ENCODE peak calls at places on chromosomes 7 and 10, in seven cellular contexts. C is HepG2, J is sigmoid colon, M is A549, P is esophagus muscularis mucosa, N is stomach, W is ovary. Z is an unnamed sample.

GRCh38 chr7:66696774-66697191 is 43.8 kb upstream of the RABGEF1 start:
- DNase-seq in P (no peak), J (no peak), M (peak), C (peak), N (no peak), W (no peak), Z (no peak)

GRCh38 chr10:49518982-49519578 is 19.8 kb downstream of the ERCC6 start:
- DNase-seq in M (peak), P (no peak), J (no peak), C (peak), N (no peak), W (no peak), Z (no peak)

GRCh38 chr7:151379193-151379520 is 30.7 kb downstream of the WDR86 start:
- DNase-seq in C (no peak), W (no peak), M (no peak), P (no peak), N (no peak), J (no peak), Z (no peak)

GRCh38 chr7:133428876-133429275 is 176.0 kb downstream of the EXOC4 start:
- DNase-seq in P (no peak), J (no peak), W (no peak), C (no peak), N (no peak), M (no peak), Z (no peak)

GRCh38 chr10:123301077-123301875 is 147.1 kb downstream of the BUB3 start:
- DNase-seq in M (no peak), C (no peak), J (no peak), W (no peak), P (no peak), N (no peak), Z (no peak)

GRCh38 chr7:157771689-157772088 is 434.9 kb downstream of the DNAJB6 start:
- DNase-seq in W (no peak), P (no peak), M (no peak), N (no peak), C (no peak), J (no peak), Z (no peak)

GRCh38 chr10:131651674-131652093 is 249.1 kb upstream of the PPP2R2D start:
- DNase-seq in M (no peak), P (no peak), W (no peak), C (no peak), J (no peak), N (peak), Z (no peak)

GRCh38 chr7:29459591-29459990 is 104.0 kb upstream of the PRR15 start:
- DNase-seq in J (no peak), M (no peak), P (no peak), N (no peak), C (no peak), W (no peak), Z (no peak)

GRCh38 chr7:141244466-141244865 is 170.6 kb downstream of the TMEM178B start:
- DNase-seq in M (no peak), C (no peak), W (no peak), J (no peak), N (no peak), P (no peak), Z (no peak)
- TF ChIP-seq EP300 in M (no peak), C (no peak), W (no peak), J (no peak), N (no peak), P (no peak), Z (no peak)

DNA sequence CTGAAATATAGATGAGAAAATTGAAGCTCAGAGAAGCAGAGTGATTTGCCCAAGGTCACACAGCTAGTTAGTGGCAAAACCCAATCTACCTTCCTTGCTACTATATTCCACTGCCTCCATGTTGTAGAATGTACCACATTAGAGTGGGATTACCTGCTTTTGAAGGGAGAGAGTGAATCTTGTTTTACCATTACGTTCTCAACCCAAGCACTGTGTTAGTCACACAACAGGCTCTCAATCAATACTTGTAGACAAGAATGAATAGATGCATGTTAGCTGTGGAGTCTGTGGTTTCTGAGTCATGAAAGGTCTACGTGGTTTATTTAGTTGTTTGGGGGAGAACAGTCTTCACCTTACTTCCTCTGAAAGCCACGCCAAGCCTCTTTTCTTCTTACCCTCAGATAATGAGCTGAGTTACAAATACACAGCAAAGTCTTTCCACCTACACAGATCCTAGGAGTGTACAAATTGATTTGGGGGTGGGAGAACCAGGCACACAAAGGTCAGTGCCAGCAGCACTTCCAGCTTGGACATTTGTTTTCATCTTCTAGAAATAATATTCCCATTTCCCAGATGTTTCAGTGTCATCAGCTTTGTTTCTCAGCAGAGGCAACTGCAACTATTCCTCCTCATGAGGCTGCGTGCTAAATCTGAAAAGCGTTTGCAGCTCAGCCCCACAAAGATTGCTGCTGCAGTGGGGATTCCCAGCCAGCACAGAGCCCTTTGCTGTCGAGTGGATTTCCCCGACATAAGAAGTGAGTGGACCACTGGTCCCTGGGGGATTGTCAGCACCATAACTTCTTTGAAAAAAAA is 71.5 kb upstream of the ADO start:
- DNase-seq in N (no peak), J (no peak), W (no peak), P (no peak), M (no peak), C (no peak), Z (no peak)
- TF ChIP-seq EP300 in N (no peak), J (no peak), W (no peak), P (no peak), M (no peak), C (no peak), Z (no peak)

DNA sequence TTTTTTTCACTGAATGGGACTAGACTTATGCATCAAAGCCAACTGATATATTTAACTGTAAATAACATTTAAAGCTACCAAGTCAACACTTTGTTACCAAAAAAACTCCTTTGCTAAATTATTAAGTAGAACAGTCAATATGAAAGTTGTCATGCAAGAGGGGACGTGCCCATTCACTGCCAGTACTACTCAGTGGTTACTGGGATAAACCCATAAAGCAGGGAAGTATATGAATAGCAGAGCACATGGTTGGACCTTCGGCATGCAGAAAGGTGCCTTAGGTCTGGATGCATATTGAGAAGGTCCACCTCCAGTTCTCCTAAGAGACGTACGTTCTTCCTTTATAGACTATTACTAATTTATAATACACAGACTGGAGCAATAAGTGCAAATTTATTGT is 120.1 kb downstream of the SVOPL start:
- DNase-seq in N (no peak), W (no peak), P (no peak), C (no peak), M (no peak), J (no peak), Z (no peak)
- TF ChIP-seq EP300 in N (no peak), W (no peak), P (no peak), C (no peak), M (no peak), J (no peak), Z (no peak)

GRCh38 chr10:35552622-35553342 is 52.4 kb upstream of the GJD4 start:
- DNase-seq in J (no peak), C (no peak), M (no peak), P (peak), N (no peak), W (no peak), Z (no peak)

GRCh38 chr10:35554461-35555056 is 50.6 kb upstream of the GJD4 start:
- DNase-seq in M (no peak), C (no peak), W (no peak), P (peak), J (no peak), N (no peak), Z (no peak)

GRCh38 chr10:35559416-35559815 is 45.7 kb upstream of the GJD4 start:
- DNase-seq in J (no peak), W (no peak), P (no peak), M (no peak), N (no peak), C (no peak), Z (no peak)

GRCh38 chr10:35554036-35554435 is 51.1 kb upstream of the GJD4 start:
- DNase-seq in N (no peak), C (no peak), J (no peak), M (no peak), P (peak), W (no peak), Z (no peak)

DNA sequence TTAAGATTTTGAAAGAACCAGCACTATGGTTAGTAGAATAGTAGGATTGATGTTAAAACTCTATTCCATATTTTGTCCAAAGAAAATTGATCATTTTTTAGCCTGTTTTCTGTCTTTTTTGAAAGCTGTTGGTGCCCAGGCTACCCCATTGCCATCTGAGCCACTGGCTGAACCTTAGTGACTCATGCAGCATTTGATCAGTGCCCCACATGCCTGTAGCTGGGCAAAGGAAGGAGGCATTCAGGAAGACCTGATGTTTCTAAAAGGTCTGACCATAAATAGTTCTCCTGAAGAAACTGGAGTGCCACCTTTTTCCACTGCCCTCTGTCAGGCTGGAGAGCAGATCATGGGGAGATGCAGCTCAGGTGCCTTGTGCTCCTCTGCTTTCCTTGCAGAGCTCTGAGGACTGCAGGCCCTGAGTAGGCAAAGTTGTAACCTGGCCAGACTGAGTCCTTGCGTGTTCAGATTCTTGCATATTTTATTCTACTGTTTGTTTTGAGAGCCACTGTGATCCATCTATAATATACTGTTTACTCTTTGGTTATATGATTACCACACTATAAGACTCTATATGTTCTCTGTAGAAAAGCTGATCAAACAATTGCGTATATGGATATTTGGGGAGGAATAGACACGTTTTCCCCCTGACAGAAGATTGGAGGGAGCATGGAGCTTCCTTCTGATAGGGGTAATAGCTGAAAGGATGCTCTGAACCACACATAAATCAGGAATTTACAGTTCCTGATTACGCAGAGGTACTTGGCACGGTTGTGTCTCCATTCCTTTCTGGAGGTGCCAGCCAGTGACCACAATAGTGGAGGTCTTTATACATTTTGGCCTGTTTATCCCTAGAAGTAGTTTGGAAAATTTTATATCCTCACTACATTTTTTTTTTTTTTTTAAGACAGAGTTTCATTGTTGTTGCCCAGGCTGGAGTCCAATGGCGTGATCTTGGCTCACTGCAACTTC is 48.9 kb upstream of the GJD4 start:
- DNase-seq in C (no peak), W (no peak), P (no peak), M (no peak), N (no peak), J (no peak), Z (no peak)
- TF ChIP-seq EP300 in C (no peak), W (no peak), P (no peak), M (no peak), N (no peak), J (no peak), Z (no peak)